ENCODE peak calls at places on chromosomes 1 and 21, in ten cellular contexts. D is HTR-8/SVneo; O is RWPE2; Z is fibroblast of mammary gland; T is activated T-cell treated with anti-CD3 and anti-CD28 coated beads, Interleukin-2, amount 50 U/mL, for 72 hours; S is AG09319; E is Daoy; U is PC-9; L is astrocyte of the spinal cord; X is foreskin melanocyte. W is an unnamed sample.

GRCh38 chr1:46772571-46772970 is 26.3 kb upstream of the CYP4B1 start:
- DNase-seq in Z (no peak), T (no peak), U (no peak), X (no peak), O (no peak), D (no peak), S (no peak), E (no peak), L (no peak), W (no peak)

GRCh38 chr1:184822267-184822666 is 67.6 kb upstream of the EDEM3 start:
- DNase-seq in O (no peak), D (no peak), S (no peak), Z (no peak), T (no peak), U (no peak), E (no peak), L (no peak), X (no peak), W (no peak)

GRCh38 chr1:48203287-48203900 is 19.1 kb upstream of the SLC5A9 start:
- DNase-seq in E (peak; percentile 41), Z (peak; percentile 50), U (peak; percentile 5), L (peak; percentile 25), D (no peak), T (no peak), O (no peak), X (no peak), S (no peak), W (peak; percentile 16)

GRCh38 chr1:47993356-47993755 is 3.8 kb downstream of the TRABD2B start:
- DNase-seq in L (no peak), D (no peak), X (no peak), E (no peak), T (no peak), S (no peak), Z (no peak), U (no peak), O (no peak), W (no peak)

GRCh38 chr21:26405735-26406361 is 167.2 kb downstream of the CYYR1 start:
- DNase-seq in T (peak; percentile 36), L (peak; percentile 85), Z (peak; percentile 85), S (peak; percentile 31), E (peak; percentile 2), U (peak; percentile 49), X (peak; percentile 51), D (peak; percentile 67), O (no peak), W (peak; percentile 78)

GRCh38 chr1:205809942-205810345 is 3.1 kb downstream of the SLC41A1 start:
- DNase-seq in S (no peak), U (no peak), L (no peak), E (no peak), D (no peak), O (no peak), Z (no peak), T (no peak), X (no peak), W (no peak)

GRCh38 chr1:225471453-225472301 is 43.8 kb upstream of the LBR start:
- DNase-seq in D (no peak), L (no peak), O (no peak), S (no peak), E (no peak), U (no peak), X (no peak), T (no peak), Z (no peak), W (no peak)

GRCh38 chr1:70066711-70067110 is 138.7 kb downstream of the LRRC40 start:
- DNase-seq in L (no peak), U (no peak), O (no peak), Z (no peak), D (no peak), E (no peak), S (no peak), T (no peak), X (no peak), W (no peak)

GRCh38 chr1:91655912-91656449 is 155.3 kb downstream of the CDC7 start:
- DNase-seq in T (no peak), Z (no peak), X (no peak), S (no peak), O (no peak), D (no peak), E (no peak), U (no peak), L (no peak), W (no peak)

W was measured in RPMI7951.